ENCODE peak calls at places on chromosomes 1 and 21, in nine cellular contexts. Z is Caco-2, U is NCI-H2081 treated with DMSO at 0.1 percent for 48 hours, K is HL-60, R is HT1080, V is NCI-H1105, O is KG1, B is GM04504, E is mucosa of descending colon. L is an unnamed sample.

GRCh38 chr1:43414634-43415223 is 25.0 kb downstream of the SZT2 start:
- DNase-seq in Z (peak), U (no peak), K (peak), R (peak), V (peak), O (peak), B (no peak), E (no peak), L (no peak)

GRCh38 chr1:12541274-12542137 is 76.5 kb downstream of the DHRS3 start:
- DNase-seq in Z (no peak), U (no peak), K (no peak), R (no peak), V (no peak), O (no peak), B (no peak), E (no peak), L (no peak)

GRCh38 chr1:44819594-44820327 is 11.4 kb downstream of the BTBD19 start:
- DNase-seq in Z (peak), U (no peak), K (peak), R (peak), V (no peak), O (peak), B (peak), E (peak), L (peak)

GRCh38 chr1:221439008-221439733 is 302.7 kb downstream of the DUSP10 start:
- DNase-seq in Z (no peak), U (no peak), K (peak), R (peak), V (no peak), O (no peak), B (peak), E (no peak), L (no peak)

GRCh38 chr1:94622757-94623156 is 81.2 kb upstream of the F3 start:
- DNase-seq in Z (peak), U (no peak), K (no peak), R (peak), V (no peak), O (no peak), B (no peak), E (no peak), L (no peak)

GRCh38 chr21:46190491-46191131 is 6.4 kb upstream of the SPATC1L start:
- DNase-seq in Z (no peak), U (no peak), K (no peak), R (no peak), V (no peak), O (no peak), B (no peak), E (no peak), L (peak)

GRCh38 chr21:38955495-38955894 is 149.8 kb downstream of the ETS2 start:
- DNase-seq in Z (no peak), U (no peak), K (no peak), R (peak), V (no peak), O (no peak), B (no peak), E (peak), L (peak)

GRCh38 chr1:5601516-5601915 is 390.7 kb downstream of the NPHP4 start:
- DNase-seq in Z (no peak), U (no peak), K (no peak), R (no peak), V (no peak), O (no peak), B (no peak), E (no peak), L (no peak)